ENCODE peak calls at places on chromosomes 3 and 15, in four cellular contexts. One of them, this sample, is unnamed.
A peak's percentile ranks its signal among the peaks of the same experiment; 100 is the strongest.

GRCh38 chr3:168096210-168096795 is 579 bp upstream of the GOLIM4 start:
- DNase-seq in aorta: peak; percentile 70
- DNase-seq in Calu3: peak; percentile 86
- DNase-seq in lung microvascular endothelial cell: peak; percentile 86
- DNase-seq in this sample: peak; percentile 72

GRCh38 chr3:195194559-195195161 is 76.3 kb downstream of the XXYLT1 start:
- DNase-seq in aorta: no peak
- DNase-seq in Calu3: no peak
- DNase-seq in lung microvascular endothelial cell: peak; percentile 71
- DNase-seq in this sample: no peak

GRCh38 chr15:67149859-67150824 is 84.7 kb downstream of the SMAD3 start:
- DNase-seq in aorta: peak; percentile 91
- DNase-seq in Calu3: peak; percentile 92
- DNase-seq in lung microvascular endothelial cell: peak; percentile 91
- DNase-seq in this sample: no peak

GRCh38 chr3:194466761-194467356 is 19.9 kb downstream of the ATP13A3 start:
- DNase-seq in aorta: no peak
- DNase-seq in Calu3: no peak
- DNase-seq in lung microvascular endothelial cell: no peak
- DNase-seq in this sample: no peak

GRCh38 chr3:66302288-66302687 is 81.5 kb downstream of the SLC25A26 start:
- DNase-seq in aorta: no peak
- DNase-seq in Calu3: no peak
- DNase-seq in lung microvascular endothelial cell: peak; percentile 30
- DNase-seq in this sample: no peak

GRCh38 chr3:95750097-95750496 is 1064.3 kb upstream of the EPHA6 start:
- DNase-seq in aorta: no peak
- DNase-seq in Calu3: no peak
- DNase-seq in lung microvascular endothelial cell: no peak
- DNase-seq in this sample: no peak

GRCh38 chr3:134294302-134294925 is 43.8 kb upstream of the RYK start:
- DNase-seq in aorta: no peak
- DNase-seq in Calu3: no peak
- DNase-seq in lung microvascular endothelial cell: no peak
- DNase-seq in this sample: no peak

GRCh38 chr3:103048371-103048722 is 613.5 kb downstream of the ZPLD1 start:
- DNase-seq in aorta: no peak
- DNase-seq in Calu3: no peak
- DNase-seq in lung microvascular endothelial cell: no peak
- DNase-seq in this sample: no peak

GRCh38 chr3:39287859-39288221 is 8.0 kb upstream of the CX3CR1 start:
- DNase-seq in aorta: no peak
- DNase-seq in Calu3: no peak
- DNase-seq in lung microvascular endothelial cell: no peak
- DNase-seq in this sample: no peak

GRCh38 chr15:99421172-99421656 is 144.6 kb upstream of the MEF2A start:
- DNase-seq in aorta: no peak
- DNase-seq in Calu3: no peak
- DNase-seq in lung microvascular endothelial cell: no peak
- DNase-seq in this sample: no peak

GRCh38 chr3:16687206-16687605 is 82.0 kb upstream of the DAZL start:
- DNase-seq in aorta: no peak
- DNase-seq in Calu3: no peak
- DNase-seq in lung microvascular endothelial cell: no peak
- DNase-seq in this sample: no peak

GRCh38 chr15:74179101-74179841 is 5.8 kb downstream of the ISLR start:
- DNase-seq in aorta: peak; percentile 95
- DNase-seq in Calu3: peak; percentile 74
- DNase-seq in lung microvascular endothelial cell: peak; percentile 48
- DNase-seq in this sample: peak; percentile 38

GRCh38 chr15:31457161-31457560 is 130.5 kb downstream of the KLF13 start:
- DNase-seq in aorta: peak; percentile 12
- DNase-seq in Calu3: no peak
- DNase-seq in lung microvascular endothelial cell: no peak
- DNase-seq in this sample: no peak

GRCh38 chr3:13519392-13519791 is 29.5 kb upstream of the FBLN2 start:
- DNase-seq in aorta: no peak
- DNase-seq in Calu3: no peak
- DNase-seq in lung microvascular endothelial cell: no peak
- DNase-seq in this sample: no peak

GRCh38 chr3:42224178-42224577 is 41.8 kb downstream of the CCK start:
- DNase-seq in aorta: no peak
- DNase-seq in Calu3: no peak
- DNase-seq in lung microvascular endothelial cell: no peak
- DNase-seq in this sample: no peak

GRCh38 chr15:50135123-50135541 is 16.1 kb upstream of the ATP8B4 start:
- DNase-seq in aorta: no peak
- DNase-seq in Calu3: no peak
- DNase-seq in lung microvascular endothelial cell: no peak
- DNase-seq in this sample: no peak

GRCh38 chr3:188605231-188605630 is 451.3 kb downstream of the LPP start:
- DNase-seq in aorta: no peak
- DNase-seq in Calu3: no peak
- DNase-seq in lung microvascular endothelial cell: no peak
- DNase-seq in this sample: no peak

GRCh38 chr3:189361103-189361835 is 189.5 kb downstream of the TPRG1 start:
- DNase-seq in aorta: no peak
- DNase-seq in Calu3: no peak
- DNase-seq in lung microvascular endothelial cell: no peak
- DNase-seq in this sample: no peak

GRCh38 chr3:157412323-157412845 is 24.3 kb upstream of the PTX3 start:
- DNase-seq in aorta: no peak
- DNase-seq in Calu3: no peak
- DNase-seq in lung microvascular endothelial cell: no peak
- DNase-seq in this sample: no peak

GRCh38 chr3:101849714-101850326 is 506 bp downstream of the NFKBIZ start:
- DNase-seq in aorta: peak; percentile 63
- DNase-seq in Calu3: no peak
- DNase-seq in lung microvascular endothelial cell: peak; percentile 50
- DNase-seq in this sample: peak; percentile 56

GRCh38 chr3:87287025-87287424 is 10.6 kb upstream of the POU1F1 start:
- DNase-seq in aorta: no peak
- DNase-seq in Calu3: no peak
- DNase-seq in lung microvascular endothelial cell: no peak
- DNase-seq in this sample: no peak

GRCh38 chr3:47456984-47457383 is 18.8 kb downstream of the SCAP start:
- DNase-seq in aorta: no peak
- DNase-seq in Calu3: no peak
- DNase-seq in lung microvascular endothelial cell: no peak
- DNase-seq in this sample: no peak

GRCh38 chr15:100383302-100384107 is 41.7 kb upstream of the ADAMTS17 start:
- DNase-seq in aorta: no peak
- DNase-seq in Calu3: peak; percentile 66
- DNase-seq in lung microvascular endothelial cell: peak; percentile 8
- DNase-seq in this sample: no peak

GRCh38 chr15:74464216-74464615 is 3.3 kb upstream of the UBL7 start:
- DNase-seq in aorta: no peak
- DNase-seq in Calu3: no peak
- DNase-seq in lung microvascular endothelial cell: no peak
- DNase-seq in this sample: no peak

GRCh38 chr3:83454353-83454752 is 1504.4 kb upstream of the CADM2 start:
- DNase-seq in aorta: no peak
- DNase-seq in Calu3: no peak
- DNase-seq in lung microvascular endothelial cell: no peak
- DNase-seq in this sample: no peak

GRCh38 chr3:120659285-120659684 is 22.8 kb downstream of the HGD start:
- DNase-seq in aorta: no peak
- DNase-seq in Calu3: no peak
- DNase-seq in lung microvascular endothelial cell: no peak
- DNase-seq in this sample: no peak

GRCh38 chr15:99845009-99845408 is 111.8 kb upstream of the LYSMD4 start:
- DNase-seq in aorta: no peak
- DNase-seq in Calu3: no peak
- DNase-seq in lung microvascular endothelial cell: no peak
- DNase-seq in this sample: no peak

GRCh38 chr3:54342676-54343075 is 220.3 kb downstream of the CACNA2D3 start:
- DNase-seq in aorta: no peak
- DNase-seq in Calu3: no peak
- DNase-seq in lung microvascular endothelial cell: no peak
- DNase-seq in this sample: no peak

GRCh38 chr3:49912787-49913375 is 9.2 kb upstream of the MST1R start:
- DNase-seq in aorta: no peak
- DNase-seq in Calu3: no peak
- DNase-seq in lung microvascular endothelial cell: no peak
- DNase-seq in this sample: no peak

GRCh38 chr3:23368731-23369130 is 165.6 kb downstream of the UBE2E2 start:
- DNase-seq in aorta: no peak
- DNase-seq in Calu3: no peak
- DNase-seq in lung microvascular endothelial cell: no peak
- DNase-seq in this sample: no peak

GRCh38 chr15:57213783-57214366 is 162.4 kb upstream of the CGNL1 start:
- DNase-seq in aorta: no peak
- DNase-seq in Calu3: no peak
- DNase-seq in lung microvascular endothelial cell: peak; percentile 61
- DNase-seq in this sample: no peak

GRCh38 chr15:64455951-64456350 is 4.4 kb upstream of the ZNF609 start:
- DNase-seq in aorta: peak; percentile 73
- DNase-seq in Calu3: no peak
- DNase-seq in lung microvascular endothelial cell: no peak
- DNase-seq in this sample: no peak

GRCh38 chr3:21750291-21750690 is 719 bp downstream of the ZNF385D start:
- DNase-seq in aorta: no peak
- DNase-seq in Calu3: no peak
- DNase-seq in lung microvascular endothelial cell: peak; percentile 23
- DNase-seq in this sample: no peak